ENCODE peak calls at places on chromosomes 5 and 9, in five cellular contexts. V, R, P, X and Y are unnamed samples.
A peak's percentile ranks its signal among the peaks of the same experiment; 100 is the strongest.

GRCh38 chr5:135126688-135127603 is 92.9 kb upstream of the PITX1 start:
- DNase-seq in X (no peak), P (no peak), R (peak; percentile 38), V (no peak), Y (no peak)

GRCh38 chr5:114065942-114066341 is 295.9 kb upstream of the KCNN2 start:
- DNase-seq in X (no peak), R (no peak), P (no peak), V (no peak), Y (no peak)

GRCh38 chr5:2755371-2755715 is 3.9 kb upstream of the IRX2 start:
- DNase-seq in P (no peak), X (no peak), R (no peak), V (no peak), Y (no peak)

GRCh38 chr9:88196456-88196855 is 58.2 kb upstream of the SPATA31C2 start:
- DNase-seq in R (no peak), X (no peak), V (no peak), P (no peak), Y (no peak)

GRCh38 chr5:171848006-171848405 is 62.4 kb downstream of the SMIM23 start:
- DNase-seq in R (no peak), V (no peak), P (no peak), X (no peak), Y (no peak)

GRCh38 chr5:143554194-143554717 is 150.8 kb upstream of the NR3C1 start:
- DNase-seq in X (no peak), R (peak; percentile 16), P (no peak), V (no peak), Y (no peak)

GRCh38 chr5:95631991-95632675 is 12.2 kb downstream of the GPR150 start:
- DNase-seq in R (no peak), X (no peak), V (peak; percentile 56), P (no peak), Y (no peak)

GRCh38 chr9:131923766-131924165 is 155.9 kb downstream of the MED27 start:
- DNase-seq in P (no peak), R (no peak), V (no peak), X (no peak), Y (no peak)

GRCh38 chr5:66582499-66582898 is 13.7 kb upstream of the MAST4 start:
- DNase-seq in P (no peak), R (no peak), V (no peak), X (no peak), Y (no peak)

GRCh38 chr5:140602165-140602564 is 30.8 kb downstream of the CD14 start:
- DNase-seq in P (no peak), V (no peak), X (no peak), R (no peak), Y (no peak)

GRCh38 chr5:96538831-96539250 is 105.8 kb upstream of the PCSK1 start:
- DNase-seq in V (no peak), P (no peak), R (no peak), X (no peak), Y (no peak)

GRCh38 chr9:93081931-93082330 is 14.1 kb upstream of the CARD19 start:
- DNase-seq in R (no peak), P (peak; percentile 3), X (peak; percentile 16), V (no peak), Y (no peak)

GRCh38 chr9:21852751-21853150 is 50.3 kb downstream of the MTAP start:
- DNase-seq in X (no peak), P (no peak), R (no peak), V (no peak), Y (no peak)

GRCh38 chr5:65391591-65391990 is 90.1 kb downstream of the ADAMTS6 start:
- DNase-seq in P (no peak), V (no peak), X (no peak), R (no peak), Y (no peak)

GRCh38 chr5:75524071-75524470 is 12.4 kb downstream of the POLK start:
- DNase-seq in R (no peak), P (no peak), V (no peak), X (no peak), Y (no peak)

GRCh38 chr9:109599131-109599530 is 101.0 kb upstream of the PTPN3 start:
- DNase-seq in V (no peak), X (no peak), R (no peak), P (no peak), Y (no peak)

DNA sequence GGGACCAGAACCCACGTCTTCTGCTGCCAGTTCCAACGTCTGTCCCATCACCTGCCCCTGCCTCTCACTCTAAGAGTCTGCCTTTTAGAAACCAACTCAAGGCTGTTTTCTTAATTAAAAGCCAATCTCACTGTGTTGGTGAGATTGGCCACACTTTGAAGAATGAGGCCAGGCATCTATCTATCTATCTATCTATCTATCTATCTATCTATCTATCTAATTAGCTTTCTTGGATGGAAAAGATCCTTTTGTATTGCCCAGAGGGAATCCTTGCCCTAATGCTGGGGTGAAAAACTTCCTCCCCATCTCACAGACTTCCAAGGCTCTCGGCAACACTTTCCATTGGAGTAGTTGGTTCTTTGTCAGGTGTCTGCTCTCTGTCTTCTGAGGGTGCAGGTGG is 57.8 kb downstream of the GALNT12 start:
- DNase-seq in P (no peak), V (no peak), X (no peak), R (no peak), Y (no peak)
- H3K27ac ChIP-seq in P (no peak overlapping the region), V (no peak overlapping the region), X (peak overlapping the region; percentile 50), R (no peak overlapping the region), Y (peak overlapping the region; percentile 54)

GRCh38 chr5:111930407-111930806 is 173.4 kb upstream of the NREP start:
- DNase-seq in R (no peak), V (no peak), X (no peak), P (no peak), Y (no peak)

GRCh38 chr5:111930905-111931461 is 174.0 kb upstream of the NREP start:
- DNase-seq in P (no peak), R (no peak), X (no peak), V (no peak), Y (no peak)

GRCh38 chr5:111929261-111929660 is 172.3 kb upstream of the NREP start:
- DNase-seq in V (no peak), P (no peak), R (no peak), X (no peak), Y (no peak)

GRCh38 chr5:111928501-111928900 is 171.5 kb upstream of the NREP start:
- DNase-seq in X (no peak), R (no peak), P (no peak), V (no peak), Y (no peak)

GRCh38 chr5:111929892-111930291 is 172.9 kb upstream of the NREP start:
- DNase-seq in R (no peak), P (no peak), X (no peak), V (no peak), Y (no peak)
- H3K27ac ChIP-seq in R (no peak overlapping the region), P (no peak overlapping the region), X (no peak overlapping the region), V (no peak overlapping the region), Y (no peak overlapping the region)

GRCh38 chr5:131377785-131378325 is 114.0 kb downstream of the CDC42SE2 start:
- DNase-seq in V (no peak), R (no peak), P (no peak), X (no peak), Y (no peak)

GRCh38 chr5:131381011-131381410 is 117.2 kb downstream of the CDC42SE2 start:
- DNase-seq in P (no peak), X (no peak), R (no peak), V (no peak), Y (no peak)

GRCh38 chr5:131379723-131380122 is 115.9 kb downstream of the CDC42SE2 start:
- DNase-seq in R (peak; percentile 27), X (no peak), V (peak; percentile 71), P (no peak), Y (peak; percentile 41)

GRCh38 chr5:131381792-131382191 is 117.9 kb downstream of the CDC42SE2 start:
- DNase-seq in P (no peak), X (no peak), R (no peak), V (no peak), Y (no peak)

GRCh38 chr5:131379071-131379538 is 115.3 kb downstream of the CDC42SE2 start:
- DNase-seq in X (no peak), P (no peak), R (no peak), V (no peak), Y (no peak)
- H3K27ac ChIP-seq in X (peak overlapping the region; percentile 53), P (no peak overlapping the region), R (peak overlapping the region; percentile 87), V (peak overlapping the region; percentile 97), Y (peak overlapping the region; percentile 54)

GRCh38 chr5:57843016-57843402 is 360.4 kb upstream of the ACTBL2 start:
- DNase-seq in R (no peak), P (no peak), V (no peak), X (no peak), Y (no peak)
- H3K27ac ChIP-seq in R (peak overlapping the region; percentile 75), P (no peak overlapping the region), V (no peak overlapping the region), X (no peak overlapping the region), Y (no peak overlapping the region)

DNA sequence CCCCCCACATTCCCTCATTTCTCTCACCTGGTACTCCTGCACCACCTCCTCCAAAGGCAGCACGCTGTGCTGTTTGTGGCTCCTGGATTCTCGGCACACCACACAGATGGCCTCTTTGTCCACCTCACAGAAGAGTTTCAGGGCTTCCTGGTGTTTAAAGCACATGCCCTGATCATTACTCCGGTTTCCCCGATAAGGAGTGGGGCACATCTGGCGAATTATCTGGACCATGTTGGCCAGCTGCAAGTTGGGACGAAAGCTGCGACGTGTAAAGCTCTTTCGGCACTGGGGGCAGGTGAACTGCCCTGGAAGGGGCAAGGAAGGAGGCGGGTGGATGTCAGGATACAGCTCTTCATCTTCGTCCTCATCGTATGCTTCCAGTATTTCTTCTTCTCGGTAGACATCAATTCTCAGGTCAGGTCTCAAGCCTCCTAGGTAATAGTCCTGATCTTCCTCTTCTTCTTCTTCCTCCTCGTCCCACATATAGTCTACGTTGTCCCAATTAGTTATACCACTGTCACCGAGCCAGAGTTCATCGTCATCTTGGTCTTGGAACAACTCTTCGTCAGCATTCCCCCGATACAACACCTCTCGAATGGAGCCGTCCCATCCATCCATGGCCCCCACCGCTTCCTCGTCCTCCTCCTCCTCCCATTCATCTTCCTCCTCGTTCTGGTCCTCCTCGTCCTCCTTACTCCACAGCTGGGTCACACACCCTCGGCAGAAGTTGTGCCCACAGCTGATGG is 796 bp downstream of the TRIM52 start:
- DNase-seq in V (no peak), R (no peak), X (no peak), P (no peak), Y (no peak)
- H3K27ac ChIP-seq in V (peak overlapping the region; percentile 98), R (peak overlapping the region; percentile 98), X (peak overlapping the region; percentile 86), P (peak overlapping the region; percentile 97), Y (peak overlapping the region; percentile 99)